ENCODE peak calls at places on chromosomes 3 and 15, in seven cellular contexts. X is ovary; N is effector memory CD4-positive, alpha-beta T cell; A is GM23338; E is left ventricle myocardium inferior; H is psoas muscle; R is body of pancreas. I is an unnamed sample.

GRCh38 chr3:181872887-181873286 is 161.2 kb downstream of the SOX2 start:
- DNase-seq in X (no peak), N (no peak), A (no peak), E (no peak), H (no peak), R (no peak), I (no peak)

GRCh38 chr15:26889298-26889898 is 22.5 kb downstream of the GABRA5 start:
- DNase-seq in X (no peak), N (no peak), A (peak; percentile 83), E (no peak), H (no peak), R (peak; percentile 67), I (peak; percentile 67)

GRCh38 chr15:45653702-45654424 is 19.0 kb downstream of the SQOR start:
- DNase-seq in X (no peak), N (no peak), A (no peak), E (no peak), H (no peak), R (no peak), I (no peak)

GRCh38 chr3:32258869-32259268 is 20.4 kb downstream of the CMTM8 start:
- DNase-seq in X (no peak), N (no peak), A (no peak), E (no peak), H (no peak), R (no peak), I (no peak)

GRCh38 chr3:39965997-39966396 is 156.6 kb downstream of the MYRIP start:
- DNase-seq in X (no peak), N (no peak), A (no peak), E (no peak), H (no peak), R (no peak), I (no peak)

GRCh38 chr15:49627407-49627877 is 6.6 kb downstream of the DTWD1 start:
- DNase-seq in X (no peak), N (no peak), A (no peak), E (no peak), H (no peak), R (no peak), I (no peak)

GRCh38 chr3:61053781-61054496 is 197.3 kb downstream of the FHIT start:
- DNase-seq in X (no peak), N (no peak), A (no peak), E (no peak), H (no peak), R (peak; percentile 83), I (no peak)

GRCh38 chr3:95752199-95752598 is 1062.2 kb upstream of the EPHA6 start:
- DNase-seq in X (no peak), N (no peak), A (peak; percentile 10), E (no peak), H (no peak), R (no peak), I (no peak)

GRCh38 chr3:14552041-14552648 is 12.0 kb upstream of the GRIP2 start:
- DNase-seq in X (no peak), N (no peak), A (no peak), E (no peak), H (peak; percentile 23), R (no peak), I (no peak)

GRCh38 chr3:61449327-61450040 is 111.9 kb upstream of the PTPRG start:
- DNase-seq in X (no peak), N (no peak), A (no peak), E (no peak), H (no peak), R (no peak), I (no peak)

GRCh38 chr3:194395767-194396527 is 3.1 kb downstream of the GP5 start:
- DNase-seq in X (peak; percentile 77), N (no peak), A (peak; percentile 80), E (peak; percentile 27), H (no peak), R (no peak), I (no peak)

GRCh38 chr15:92877000-92877399 is 23.1 kb upstream of the CHD2 start:
- DNase-seq in X (no peak), N (no peak), A (no peak), E (no peak), H (no peak), R (no peak), I (no peak)

GRCh38 chr3:121601212-121601812 is 8.1 kb downstream of the FBXO40 start:
- DNase-seq in X (no peak), N (no peak), A (no peak), E (no peak), H (no peak), R (no peak), I (no peak)

GRCh38 chr3:139493826-139494385 is 17.6 kb upstream of the RBP2 start:
- DNase-seq in X (no peak), N (no peak), A (no peak), E (no peak), H (no peak), R (no peak), I (no peak)

GRCh38 chr15:75335313-75335704 is 554 bp upstream of the COMMD4 start:
- DNase-seq in X (no peak), N (no peak), A (no peak), E (no peak), H (no peak), R (no peak), I (no peak)

GRCh38 chr3:69410301-69410700 is 24.4 kb upstream of the FRMD4B start:
- DNase-seq in X (peak; percentile 51), N (peak; percentile 7), A (peak; percentile 73), E (peak; percentile 67), H (peak; percentile 66), R (peak; percentile 69), I (peak; percentile 63)

GRCh38 chr3:56702487-56703315 is 19.6 kb upstream of the TASOR start:
- DNase-seq in X (no peak), N (peak; percentile 12), A (peak; percentile 82), E (no peak), H (no peak), R (peak; percentile 60), I (peak; percentile 82)

GRCh38 chr15:77475898-77476297 is 55.2 kb downstream of the HMG20A start:
- DNase-seq in X (no peak), N (no peak), A (peak; percentile 65), E (no peak), H (no peak), R (no peak), I (no peak)

GRCh38 chr15:41936155-41936554 is 36.2 kb downstream of the EHD4 start:
- DNase-seq in X (no peak), N (no peak), A (no peak), E (no peak), H (no peak), R (no peak), I (no peak)

GRCh38 chr15:41936649-41937567 is 35.4 kb downstream of the EHD4 start:
- DNase-seq in X (no peak), N (peak; percentile 81), A (no peak), E (no peak), H (peak; percentile 65), R (no peak), I (no peak)

GRCh38 chr15:41934843-41935242 is 37.5 kb downstream of the EHD4 start:
- DNase-seq in X (no peak), N (peak; percentile 67), A (peak; percentile 51), E (no peak), H (no peak), R (no peak), I (peak; percentile 64)

GRCh38 chr15:41933771-41934170 is 38.6 kb downstream of the EHD4 start:
- DNase-seq in X (no peak), N (no peak), A (no peak), E (no peak), H (no peak), R (no peak), I (no peak)

GRCh38 chr15:41935566-41936020 is 36.8 kb downstream of the EHD4 start:
- DNase-seq in X (no peak), N (no peak), A (no peak), E (no peak), H (no peak), R (no peak), I (no peak)
- H3K27ac ChIP-seq in X (no peak overlapping the region), N (peak overlapping the region; percentile 95), A (no peak overlapping the region), E (peak overlapping the region; percentile 89), H (peak overlapping the region; percentile 60), R (peak overlapping the region; percentile 20), I (no peak overlapping the region)

GRCh38 chr15:64825081-64825430 is 391 bp downstream of the PIF1 start:
- DNase-seq in X (no peak), N (no peak), A (no peak), E (no peak), H (no peak), R (no peak), I (peak; percentile 46)

GRCh38 chr15:64833690-64834089 is 8.0 kb upstream of the PLEKHO2 start:
- DNase-seq in X (no peak), N (no peak), A (no peak), E (no peak), H (no peak), R (no peak), I (no peak)

GRCh38 chr15:64825431-64826294 is at the start of gene PIF1:
- DNase-seq in X (peak; percentile 84), N (peak; percentile 78), A (peak; percentile 100), E (peak; percentile 83), H (peak; percentile 90), R (peak; percentile 91), I (peak; percentile 100)

GRCh38 chr15:64828985-64829384 is 3.5 kb upstream of the PIF1 start:
- DNase-seq in X (no peak), N (no peak), A (no peak), E (no peak), H (no peak), R (no peak), I (no peak)
- H3K27ac ChIP-seq in X (no peak overlapping the region), N (no peak overlapping the region), A (no peak overlapping the region), E (no peak overlapping the region), H (no peak overlapping the region), R (no peak overlapping the region), I (no peak overlapping the region)

GRCh38 chr15:35061171-35062163 is 23.6 kb downstream of the NANOGP8 start:
- DNase-seq in X (peak; percentile 61), N (no peak), A (peak; percentile 52), E (no peak), H (no peak), R (no peak), I (no peak)
- H3K27ac ChIP-seq in X (no peak overlapping the region), N (no peak overlapping the region), A (peak overlapping the region; percentile 95), E (no peak overlapping the region), H (no peak overlapping the region), R (no peak overlapping the region), I (no peak overlapping the region)

GRCh38 chr3:99648496-99648895 is 10.1 kb downstream of the COL8A1 start:
- DNase-seq in X (no peak), N (no peak), A (no peak), E (no peak), H (no peak), R (no peak), I (no peak)

GRCh38 chr3:99646107-99646435 is 7.7 kb downstream of the COL8A1 start:
- DNase-seq in X (no peak), N (no peak), A (no peak), E (no peak), H (no peak), R (no peak), I (no peak)

GRCh38 chr3:99648091-99648490 is 9.7 kb downstream of the COL8A1 start:
- DNase-seq in X (no peak), N (no peak), A (no peak), E (no peak), H (no peak), R (no peak), I (no peak)

GRCh38 chr3:99645277-99646106 is 7.1 kb downstream of the COL8A1 start:
- DNase-seq in X (peak; percentile 31), N (no peak), A (peak; percentile 74), E (no peak), H (no peak), R (no peak), I (peak; percentile 0)

DNA sequence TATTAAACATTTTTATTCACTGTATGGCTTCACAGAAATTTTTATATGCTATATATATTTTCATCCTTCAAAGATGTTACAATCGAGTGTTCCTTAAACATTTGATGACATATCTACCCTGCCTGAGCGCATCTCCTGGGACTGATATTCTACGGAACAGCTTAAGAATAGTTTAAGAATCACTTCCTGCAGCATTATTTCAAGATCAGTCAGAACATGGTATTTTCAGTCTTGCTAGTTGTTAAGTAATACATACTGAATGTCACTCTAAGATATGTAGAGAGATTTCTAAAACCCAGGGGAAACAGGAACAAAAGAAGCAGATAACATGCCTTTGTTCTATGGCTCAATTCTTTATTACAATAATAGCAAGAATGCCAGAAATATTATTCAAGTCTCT is 8.7 kb downstream of the COL8A1 start:
- DNase-seq in X (no peak), N (no peak), A (no peak), E (no peak), H (no peak), R (no peak), I (no peak)
- H3K27ac ChIP-seq in X (no peak overlapping the region), N (no peak overlapping the region), A (no peak overlapping the region), E (peak overlapping the region; percentile 66), H (no peak overlapping the region), R (no peak overlapping the region), I (no peak overlapping the region)